ENCODE peak calls at places on chromosomes 4 and X, in ten cellular contexts. One of them, this sample, is unnamed.

GRCh38 chrX:150291014-150291413 is 72.1 kb upstream of the MAMLD1 start:
- DNase-seq in Right ventricle myocardium superior: no peak
- DNase-seq in T-cell: no peak
- DNase-seq in fibroblast of the conjunctiva: no peak
- DNase-seq in NCI-H2081: no peak
- DNase-seq in H9: no peak
- DNase-seq in G401: peak
- DNase-seq in activated CD8-positive, alpha-beta memory T cell treated with anti-CD3 and anti-CD28 coated beads for 48 hours: no peak
- DNase-seq in ELF-1: no peak
- DNase-seq in stimulated activated CD8-positive, alpha-beta memory T cell treated with anti-CD3 and anti-CD28 coated beads, Interleukin-7, amount 100 ng/mL, for 4 hours: no peak
- DNase-seq in this sample: no peak

GRCh38 chr4:3440979-3441500 is 728 bp upstream of the HGFAC start:
- DNase-seq in Right ventricle myocardium superior: peak
- DNase-seq in T-cell: no peak
- DNase-seq in fibroblast of the conjunctiva: no peak
- DNase-seq in NCI-H2081: no peak
- DNase-seq in H9: no peak
- DNase-seq in G401: no peak
- DNase-seq in activated CD8-positive, alpha-beta memory T cell treated with anti-CD3 and anti-CD28 coated beads for 48 hours: no peak
- DNase-seq in ELF-1: no peak
- DNase-seq in stimulated activated CD8-positive, alpha-beta memory T cell treated with anti-CD3 and anti-CD28 coated beads, Interleukin-7, amount 100 ng/mL, for 4 hours: no peak
- DNase-seq in this sample: no peak

GRCh38 chr4:167435786-167436185 is 201.5 kb upstream of the SPOCK3 start:
- DNase-seq in Right ventricle myocardium superior: no peak
- DNase-seq in T-cell: no peak
- DNase-seq in fibroblast of the conjunctiva: no peak
- DNase-seq in NCI-H2081: no peak
- DNase-seq in H9: no peak
- DNase-seq in G401: no peak
- DNase-seq in activated CD8-positive, alpha-beta memory T cell treated with anti-CD3 and anti-CD28 coated beads for 48 hours: no peak
- DNase-seq in ELF-1: no peak
- DNase-seq in stimulated activated CD8-positive, alpha-beta memory T cell treated with anti-CD3 and anti-CD28 coated beads, Interleukin-7, amount 100 ng/mL, for 4 hours: no peak
- DNase-seq in this sample: no peak

GRCh38 chr4:145935253-145936141 is 3.1 kb downstream of the ZNF827 start:
- DNase-seq in Right ventricle myocardium superior: peak
- DNase-seq in T-cell: no peak
- DNase-seq in fibroblast of the conjunctiva: no peak
- DNase-seq in NCI-H2081: peak
- DNase-seq in H9: peak
- DNase-seq in G401: peak
- DNase-seq in activated CD8-positive, alpha-beta memory T cell treated with anti-CD3 and anti-CD28 coated beads for 48 hours: peak
- DNase-seq in ELF-1: peak
- DNase-seq in stimulated activated CD8-positive, alpha-beta memory T cell treated with anti-CD3 and anti-CD28 coated beads, Interleukin-7, amount 100 ng/mL, for 4 hours: no peak
- DNase-seq in this sample: no peak

GRCh38 chr4:100340534-100341364 is 150.5 kb upstream of the DDIT4L start:
- DNase-seq in Right ventricle myocardium superior: no peak
- DNase-seq in T-cell: no peak
- DNase-seq in fibroblast of the conjunctiva: no peak
- DNase-seq in NCI-H2081: no peak
- DNase-seq in H9: no peak
- DNase-seq in G401: peak
- DNase-seq in activated CD8-positive, alpha-beta memory T cell treated with anti-CD3 and anti-CD28 coated beads for 48 hours: no peak
- DNase-seq in ELF-1: no peak
- DNase-seq in stimulated activated CD8-positive, alpha-beta memory T cell treated with anti-CD3 and anti-CD28 coated beads, Interleukin-7, amount 100 ng/mL, for 4 hours: no peak
- DNase-seq in this sample: no peak

GRCh38 chr4:152482211-152482610 is 53.7 kb downstream of the FBXW7 start:
- DNase-seq in Right ventricle myocardium superior: no peak
- DNase-seq in T-cell: no peak
- DNase-seq in fibroblast of the conjunctiva: no peak
- DNase-seq in NCI-H2081: no peak
- DNase-seq in H9: no peak
- DNase-seq in G401: no peak
- DNase-seq in activated CD8-positive, alpha-beta memory T cell treated with anti-CD3 and anti-CD28 coated beads for 48 hours: no peak
- DNase-seq in ELF-1: no peak
- DNase-seq in stimulated activated CD8-positive, alpha-beta memory T cell treated with anti-CD3 and anti-CD28 coated beads, Interleukin-7, amount 100 ng/mL, for 4 hours: no peak
- DNase-seq in this sample: no peak

GRCh38 chr4:1797861-1798529 is 4.9 kb downstream of the FGFR3 start:
- DNase-seq in Right ventricle myocardium superior: no peak
- DNase-seq in T-cell: no peak
- DNase-seq in fibroblast of the conjunctiva: no peak
- DNase-seq in NCI-H2081: no peak
- DNase-seq in H9: no peak
- DNase-seq in G401: no peak
- DNase-seq in activated CD8-positive, alpha-beta memory T cell treated with anti-CD3 and anti-CD28 coated beads for 48 hours: no peak
- DNase-seq in ELF-1: no peak
- DNase-seq in stimulated activated CD8-positive, alpha-beta memory T cell treated with anti-CD3 and anti-CD28 coated beads, Interleukin-7, amount 100 ng/mL, for 4 hours: no peak
- DNase-seq in this sample: no peak

GRCh38 chr4:15110120-15110571 is 107.9 kb downstream of the CPEB2 start:
- DNase-seq in Right ventricle myocardium superior: no peak
- DNase-seq in T-cell: no peak
- DNase-seq in fibroblast of the conjunctiva: no peak
- DNase-seq in NCI-H2081: no peak
- DNase-seq in H9: no peak
- DNase-seq in G401: no peak
- DNase-seq in activated CD8-positive, alpha-beta memory T cell treated with anti-CD3 and anti-CD28 coated beads for 48 hours: no peak
- DNase-seq in ELF-1: no peak
- DNase-seq in stimulated activated CD8-positive, alpha-beta memory T cell treated with anti-CD3 and anti-CD28 coated beads, Interleukin-7, amount 100 ng/mL, for 4 hours: no peak
- DNase-seq in this sample: no peak

GRCh38 chr4:168605411-168605810 is 108.6 kb downstream of the PALLD start:
- DNase-seq in Right ventricle myocardium superior: no peak
- DNase-seq in T-cell: no peak
- DNase-seq in fibroblast of the conjunctiva: no peak
- DNase-seq in NCI-H2081: no peak
- DNase-seq in H9: no peak
- DNase-seq in G401: no peak
- DNase-seq in activated CD8-positive, alpha-beta memory T cell treated with anti-CD3 and anti-CD28 coated beads for 48 hours: no peak
- DNase-seq in ELF-1: peak
- DNase-seq in stimulated activated CD8-positive, alpha-beta memory T cell treated with anti-CD3 and anti-CD28 coated beads, Interleukin-7, amount 100 ng/mL, for 4 hours: no peak
- DNase-seq in this sample: no peak

GRCh38 chr4:166700592-166700991 is 533.7 kb downstream of the SPOCK3 start:
- DNase-seq in Right ventricle myocardium superior: no peak
- DNase-seq in T-cell: no peak
- DNase-seq in fibroblast of the conjunctiva: no peak
- DNase-seq in NCI-H2081: no peak
- DNase-seq in H9: no peak
- DNase-seq in G401: no peak
- DNase-seq in activated CD8-positive, alpha-beta memory T cell treated with anti-CD3 and anti-CD28 coated beads for 48 hours: no peak
- DNase-seq in ELF-1: no peak
- DNase-seq in stimulated activated CD8-positive, alpha-beta memory T cell treated with anti-CD3 and anti-CD28 coated beads, Interleukin-7, amount 100 ng/mL, for 4 hours: no peak
- DNase-seq in this sample: no peak

GRCh38 chr4:6892190-6892908 is 17.3 kb upstream of the TBC1D14 start:
- DNase-seq in Right ventricle myocardium superior: peak
- DNase-seq in T-cell: no peak
- DNase-seq in fibroblast of the conjunctiva: no peak
- DNase-seq in NCI-H2081: no peak
- DNase-seq in H9: peak
- DNase-seq in G401: no peak
- DNase-seq in activated CD8-positive, alpha-beta memory T cell treated with anti-CD3 and anti-CD28 coated beads for 48 hours: no peak
- DNase-seq in ELF-1: peak
- DNase-seq in stimulated activated CD8-positive, alpha-beta memory T cell treated with anti-CD3 and anti-CD28 coated beads, Interleukin-7, amount 100 ng/mL, for 4 hours: no peak
- DNase-seq in this sample: peak

GRCh38 chr4:158644755-158645154 is 26.9 kb downstream of the C4orf46 start:
- DNase-seq in Right ventricle myocardium superior: no peak
- DNase-seq in T-cell: no peak
- DNase-seq in fibroblast of the conjunctiva: no peak
- DNase-seq in NCI-H2081: no peak
- DNase-seq in H9: no peak
- DNase-seq in G401: no peak
- DNase-seq in activated CD8-positive, alpha-beta memory T cell treated with anti-CD3 and anti-CD28 coated beads for 48 hours: no peak
- DNase-seq in ELF-1: no peak
- DNase-seq in stimulated activated CD8-positive, alpha-beta memory T cell treated with anti-CD3 and anti-CD28 coated beads, Interleukin-7, amount 100 ng/mL, for 4 hours: no peak
- DNase-seq in this sample: no peak

GRCh38 chrX:139828037-139828436 is 104.8 kb downstream of the ATP11C start:
- DNase-seq in Right ventricle myocardium superior: no peak
- DNase-seq in T-cell: no peak
- DNase-seq in fibroblast of the conjunctiva: no peak
- DNase-seq in NCI-H2081: no peak
- DNase-seq in H9: no peak
- DNase-seq in G401: no peak
- DNase-seq in activated CD8-positive, alpha-beta memory T cell treated with anti-CD3 and anti-CD28 coated beads for 48 hours: no peak
- DNase-seq in ELF-1: no peak
- DNase-seq in stimulated activated CD8-positive, alpha-beta memory T cell treated with anti-CD3 and anti-CD28 coated beads, Interleukin-7, amount 100 ng/mL, for 4 hours: no peak
- DNase-seq in this sample: no peak

GRCh38 chr4:21469438-21470032 is 479.0 kb downstream of the KCNIP4 start:
- DNase-seq in Right ventricle myocardium superior: no peak
- DNase-seq in T-cell: no peak
- DNase-seq in fibroblast of the conjunctiva: peak
- DNase-seq in NCI-H2081: peak
- DNase-seq in H9: no peak
- DNase-seq in G401: peak
- DNase-seq in activated CD8-positive, alpha-beta memory T cell treated with anti-CD3 and anti-CD28 coated beads for 48 hours: no peak
- DNase-seq in ELF-1: peak
- DNase-seq in stimulated activated CD8-positive, alpha-beta memory T cell treated with anti-CD3 and anti-CD28 coated beads, Interleukin-7, amount 100 ng/mL, for 4 hours: no peak
- DNase-seq in this sample: peak

GRCh38 chrX:18879144-18879543 is 104.8 kb downstream of the PHKA2 start:
- DNase-seq in Right ventricle myocardium superior: no peak
- DNase-seq in T-cell: no peak
- DNase-seq in fibroblast of the conjunctiva: no peak
- DNase-seq in NCI-H2081: no peak
- DNase-seq in H9: no peak
- DNase-seq in G401: no peak
- DNase-seq in activated CD8-positive, alpha-beta memory T cell treated with anti-CD3 and anti-CD28 coated beads for 48 hours: no peak
- DNase-seq in ELF-1: no peak
- DNase-seq in stimulated activated CD8-positive, alpha-beta memory T cell treated with anti-CD3 and anti-CD28 coated beads, Interleukin-7, amount 100 ng/mL, for 4 hours: no peak
- DNase-seq in this sample: no peak

GRCh38 chrX:44314259-44314734 is 29.2 kb downstream of the EFHC2 start:
- DNase-seq in Right ventricle myocardium superior: peak
- DNase-seq in T-cell: no peak
- DNase-seq in fibroblast of the conjunctiva: no peak
- DNase-seq in NCI-H2081: no peak
- DNase-seq in H9: no peak
- DNase-seq in G401: no peak
- DNase-seq in activated CD8-positive, alpha-beta memory T cell treated with anti-CD3 and anti-CD28 coated beads for 48 hours: no peak
- DNase-seq in ELF-1: peak
- DNase-seq in stimulated activated CD8-positive, alpha-beta memory T cell treated with anti-CD3 and anti-CD28 coated beads, Interleukin-7, amount 100 ng/mL, for 4 hours: no peak
- DNase-seq in this sample: no peak

GRCh38 chr4:1331591-1332353 is 15.2 kb upstream of the UVSSA start:
- DNase-seq in Right ventricle myocardium superior: no peak
- DNase-seq in T-cell: no peak
- DNase-seq in fibroblast of the conjunctiva: no peak
- DNase-seq in NCI-H2081: no peak
- DNase-seq in H9: no peak
- DNase-seq in G401: peak
- DNase-seq in activated CD8-positive, alpha-beta memory T cell treated with anti-CD3 and anti-CD28 coated beads for 48 hours: no peak
- DNase-seq in ELF-1: no peak
- DNase-seq in stimulated activated CD8-positive, alpha-beta memory T cell treated with anti-CD3 and anti-CD28 coated beads, Interleukin-7, amount 100 ng/mL, for 4 hours: no peak
- DNase-seq in this sample: no peak

GRCh38 chrX:9519546-9520210 is 54.8 kb downstream of the TBL1X start:
- DNase-seq in Right ventricle myocardium superior: no peak
- DNase-seq in T-cell: no peak
- DNase-seq in fibroblast of the conjunctiva: peak
- DNase-seq in NCI-H2081: no peak
- DNase-seq in H9: no peak
- DNase-seq in G401: no peak
- DNase-seq in activated CD8-positive, alpha-beta memory T cell treated with anti-CD3 and anti-CD28 coated beads for 48 hours: no peak
- DNase-seq in ELF-1: peak
- DNase-seq in stimulated activated CD8-positive, alpha-beta memory T cell treated with anti-CD3 and anti-CD28 coated beads, Interleukin-7, amount 100 ng/mL, for 4 hours: no peak
- DNase-seq in this sample: peak

GRCh38 chrX:106742831-106743230 is 16.3 kb downstream of the RNF128 start:
- DNase-seq in Right ventricle myocardium superior: no peak
- DNase-seq in T-cell: no peak
- DNase-seq in fibroblast of the conjunctiva: no peak
- DNase-seq in NCI-H2081: no peak
- DNase-seq in H9: no peak
- DNase-seq in G401: no peak
- DNase-seq in activated CD8-positive, alpha-beta memory T cell treated with anti-CD3 and anti-CD28 coated beads for 48 hours: no peak
- DNase-seq in ELF-1: no peak
- DNase-seq in stimulated activated CD8-positive, alpha-beta memory T cell treated with anti-CD3 and anti-CD28 coated beads, Interleukin-7, amount 100 ng/mL, for 4 hours: no peak
- DNase-seq in this sample: no peak

GRCh38 chr4:25949166-25949748 is 35.2 kb downstream of the SMIM20 start:
- DNase-seq in Right ventricle myocardium superior: no peak
- DNase-seq in T-cell: no peak
- DNase-seq in fibroblast of the conjunctiva: no peak
- DNase-seq in NCI-H2081: peak
- DNase-seq in H9: peak
- DNase-seq in G401: no peak
- DNase-seq in activated CD8-positive, alpha-beta memory T cell treated with anti-CD3 and anti-CD28 coated beads for 48 hours: no peak
- DNase-seq in ELF-1: peak
- DNase-seq in stimulated activated CD8-positive, alpha-beta memory T cell treated with anti-CD3 and anti-CD28 coated beads, Interleukin-7, amount 100 ng/mL, for 4 hours: no peak
- DNase-seq in this sample: no peak

GRCh38 chr4:145260091-145260490 is 79.7 kb upstream of the OTUD4 start:
- DNase-seq in Right ventricle myocardium superior: no peak
- DNase-seq in T-cell: no peak
- DNase-seq in fibroblast of the conjunctiva: no peak
- DNase-seq in NCI-H2081: no peak
- DNase-seq in H9: peak
- DNase-seq in G401: no peak
- DNase-seq in activated CD8-positive, alpha-beta memory T cell treated with anti-CD3 and anti-CD28 coated beads for 48 hours: no peak
- DNase-seq in ELF-1: peak
- DNase-seq in stimulated activated CD8-positive, alpha-beta memory T cell treated with anti-CD3 and anti-CD28 coated beads, Interleukin-7, amount 100 ng/mL, for 4 hours: no peak
- DNase-seq in this sample: no peak

GRCh38 chr4:7876096-7876993 is 63.3 kb downstream of the AFAP1 start:
- DNase-seq in Right ventricle myocardium superior: no peak
- DNase-seq in T-cell: no peak
- DNase-seq in fibroblast of the conjunctiva: peak
- DNase-seq in NCI-H2081: no peak
- DNase-seq in H9: peak
- DNase-seq in G401: no peak
- DNase-seq in activated CD8-positive, alpha-beta memory T cell treated with anti-CD3 and anti-CD28 coated beads for 48 hours: no peak
- DNase-seq in ELF-1: peak
- DNase-seq in stimulated activated CD8-positive, alpha-beta memory T cell treated with anti-CD3 and anti-CD28 coated beads, Interleukin-7, amount 100 ng/mL, for 4 hours: peak
- DNase-seq in this sample: no peak

GRCh38 chr4:121108557-121108956 is 36.2 kb upstream of the NDNF start:
- DNase-seq in Right ventricle myocardium superior: no peak
- DNase-seq in T-cell: no peak
- DNase-seq in fibroblast of the conjunctiva: no peak
- DNase-seq in NCI-H2081: peak
- DNase-seq in H9: no peak
- DNase-seq in G401: no peak
- DNase-seq in activated CD8-positive, alpha-beta memory T cell treated with anti-CD3 and anti-CD28 coated beads for 48 hours: no peak
- DNase-seq in ELF-1: no peak
- DNase-seq in stimulated activated CD8-positive, alpha-beta memory T cell treated with anti-CD3 and anti-CD28 coated beads, Interleukin-7, amount 100 ng/mL, for 4 hours: no peak
- DNase-seq in this sample: no peak

GRCh38 chr4:185219551-185220344 is 10.3 kb downstream of the SNX25 start:
- DNase-seq in Right ventricle myocardium superior: no peak
- DNase-seq in T-cell: no peak
- DNase-seq in fibroblast of the conjunctiva: peak
- DNase-seq in NCI-H2081: no peak
- DNase-seq in H9: no peak
- DNase-seq in G401: peak
- DNase-seq in activated CD8-positive, alpha-beta memory T cell treated with anti-CD3 and anti-CD28 coated beads for 48 hours: no peak
- DNase-seq in ELF-1: no peak
- DNase-seq in stimulated activated CD8-positive, alpha-beta memory T cell treated with anti-CD3 and anti-CD28 coated beads, Interleukin-7, amount 100 ng/mL, for 4 hours: no peak
- DNase-seq in this sample: no peak

This sample was measured in NCI-H2227 treated with DMSO at 0.1 percent for 48 hours.